ENCODE peak calls at places on chromosomes 3 and 15, in four cellular contexts. One of them, this sample, is unnamed.

GRCh38 chr3:40877651-40878463 is 321.4 kb upstream of the CTNNB1 start:
- DNase-seq in cardiac fibroblast: peak; percentile 94
- DNase-seq in activated CD8-positive, alpha-beta memory T cell treated with anti-CD3 and anti-CD28 coated beads, Interleukin-2, amount 10 ng/mL, durations not matched to agents 7 days and 5 days: no peak
- DNase-seq in left cardiac atrium: peak; percentile 83
- DNase-seq in this sample: peak; percentile 78

GRCh38 chr3:185824467-185825378 is at the start of gene IGF2BP2:
- DNase-seq in left cardiac atrium: peak; percentile 74
- DNase-seq in cardiac fibroblast: peak; percentile 92
- DNase-seq in activated CD8-positive, alpha-beta memory T cell treated with anti-CD3 and anti-CD28 coated beads, Interleukin-2, amount 10 ng/mL, durations not matched to agents 7 days and 5 days: peak; percentile 55
- DNase-seq in this sample: peak; percentile 91

GRCh38 chr3:31449318-31449717 is 83.4 kb upstream of the STT3B start:
- DNase-seq in activated CD8-positive, alpha-beta memory T cell treated with anti-CD3 and anti-CD28 coated beads, Interleukin-2, amount 10 ng/mL, durations not matched to agents 7 days and 5 days: no peak
- DNase-seq in left cardiac atrium: no peak
- DNase-seq in cardiac fibroblast: no peak
- DNase-seq in this sample: no peak

GRCh38 chr15:95262866-95263564 is 1031.7 kb downstream of the MCTP2 start:
- DNase-seq in cardiac fibroblast: peak; percentile 82
- DNase-seq in activated CD8-positive, alpha-beta memory T cell treated with anti-CD3 and anti-CD28 coated beads, Interleukin-2, amount 10 ng/mL, durations not matched to agents 7 days and 5 days: no peak
- DNase-seq in left cardiac atrium: no peak
- DNase-seq in this sample: no peak

GRCh38 chr15:87623832-87624231 is 632.7 kb downstream of the NTRK3 start:
- DNase-seq in left cardiac atrium: no peak
- DNase-seq in cardiac fibroblast: no peak
- DNase-seq in activated CD8-positive, alpha-beta memory T cell treated with anti-CD3 and anti-CD28 coated beads, Interleukin-2, amount 10 ng/mL, durations not matched to agents 7 days and 5 days: no peak
- DNase-seq in this sample: no peak

GRCh38 chr15:62994439-62994838 is 48.1 kb upstream of the TPM1 start:
- DNase-seq in left cardiac atrium: no peak
- DNase-seq in cardiac fibroblast: no peak
- DNase-seq in activated CD8-positive, alpha-beta memory T cell treated with anti-CD3 and anti-CD28 coated beads, Interleukin-2, amount 10 ng/mL, durations not matched to agents 7 days and 5 days: no peak
- DNase-seq in this sample: no peak

GRCh38 chr3:131350506-131350905 is 31.1 kb upstream of the NUDT16 start:
- DNase-seq in activated CD8-positive, alpha-beta memory T cell treated with anti-CD3 and anti-CD28 coated beads, Interleukin-2, amount 10 ng/mL, durations not matched to agents 7 days and 5 days: no peak
- DNase-seq in left cardiac atrium: no peak
- DNase-seq in cardiac fibroblast: peak; percentile 29
- DNase-seq in this sample: no peak

GRCh38 chr3:39137435-39137936 is 15.9 kb downstream of the CSRNP1 start:
- DNase-seq in cardiac fibroblast: no peak
- DNase-seq in activated CD8-positive, alpha-beta memory T cell treated with anti-CD3 and anti-CD28 coated beads, Interleukin-2, amount 10 ng/mL, durations not matched to agents 7 days and 5 days: no peak
- DNase-seq in left cardiac atrium: peak; percentile 30
- DNase-seq in this sample: no peak

GRCh38 chr15:101615986-101616848 is 36.0 kb downstream of the TM2D3 start:
- DNase-seq in left cardiac atrium: peak; percentile 76
- DNase-seq in cardiac fibroblast: peak; percentile 81
- DNase-seq in activated CD8-positive, alpha-beta memory T cell treated with anti-CD3 and anti-CD28 coated beads, Interleukin-2, amount 10 ng/mL, durations not matched to agents 7 days and 5 days: no peak
- DNase-seq in this sample: peak; percentile 84

GRCh38 chr3:126983276-126983652 is 349 bp downstream of the PLXNA1 start:
- DNase-seq in left cardiac atrium: no peak
- DNase-seq in cardiac fibroblast: peak; percentile 12
- DNase-seq in activated CD8-positive, alpha-beta memory T cell treated with anti-CD3 and anti-CD28 coated beads, Interleukin-2, amount 10 ng/mL, durations not matched to agents 7 days and 5 days: no peak
- DNase-seq in this sample: peak; percentile 48

GRCh38 chr15:68415501-68416157 is 16.3 kb downstream of the ITGA11 start:
- DNase-seq in cardiac fibroblast: no peak
- DNase-seq in activated CD8-positive, alpha-beta memory T cell treated with anti-CD3 and anti-CD28 coated beads, Interleukin-2, amount 10 ng/mL, durations not matched to agents 7 days and 5 days: peak; percentile 38
- DNase-seq in left cardiac atrium: peak; percentile 57
- DNase-seq in this sample: no peak